ENCODE peak calls at places on chromosomes 2 and 18, in four cellular contexts. F is osteocyte; U is right cardiac atrium; B is activated naive CD8-positive, alpha-beta T cell treated with anti-CD3 and anti-CD28 coated beads, Interleukin-2, amount 50 U/mL, for 16 hours. Q is an unnamed sample.
A peak's percentile ranks its signal among the peaks of the same experiment; 100 is the strongest.

GRCh38 chr18:12258719-12259705 is 4.9 kb downstream of the CIDEA start:
- DNase-seq in B (no peak), U (no peak), F (no peak), Q (peak; percentile 59)

GRCh38 chr2:145744541-145745386 is 1224.8 kb upstream of the ZEB2 start:
- DNase-seq in U (no peak), F (no peak), B (no peak), Q (peak; percentile 62)

GRCh38 chr18:3248670-3249359 is 1.2 kb downstream of the MYL12A start:
- DNase-seq in F (no peak), U (no peak), B (no peak), Q (peak; percentile 71)

GRCh38 chr2:1868683-1869141 is 124.4 kb upstream of the PXDN start:
- DNase-seq in U (no peak), F (peak; percentile 76), B (no peak), Q (no peak)

GRCh38 chr2:29920130-29920577 is 1.2 kb downstream of the ALK start:
- DNase-seq in U (peak; percentile 90), B (peak; percentile 6), F (peak; percentile 89), Q (peak; percentile 33)

GRCh38 chr2:12164689-12165088 is 418.3 kb downstream of the LPIN1 start:
- DNase-seq in F (no peak), B (no peak), U (no peak), Q (no peak)

GRCh38 chr2:173353556-173353955 is 1.1 kb upstream of the CDCA7 start:
- DNase-seq in B (no peak), F (no peak), U (no peak), Q (peak; percentile 61)

GRCh38 chr2:113273031-113273551 is 5.6 kb downstream of the PAX8 start:
- DNase-seq in U (no peak), F (no peak), B (no peak), Q (no peak)

GRCh38 chr2:1809726-1810125 is 65.4 kb upstream of the PXDN start:
- DNase-seq in U (no peak), B (no peak), F (no peak), Q (no peak)

GRCh38 chr2:9982248-9982647 is 30.8 kb downstream of the GRHL1 start:
- DNase-seq in F (no peak), U (no peak), B (no peak), Q (no peak)

GRCh38 chr2:32780961-32781360 is 153.1 kb downstream of the TTC27 start:
- DNase-seq in U (no peak), F (no peak), B (no peak), Q (no peak)

GRCh38 chr2:165634282-165634681 is 159.8 kb downstream of the GALNT3 start:
- DNase-seq in F (no peak), U (no peak), B (no peak), Q (no peak)

GRCh38 chr2:101356486-101356885 is 30.8 kb downstream of the CREG2 start:
- DNase-seq in B (no peak), U (no peak), F (no peak), Q (no peak)

GRCh38 chr2:102200539-102200938 is 13.7 kb downstream of the IL1RL2 start:
- DNase-seq in F (no peak), U (no peak), B (no peak), Q (no peak)

GRCh38 chr2:109463891-109464290 is 149.9 kb downstream of the SEPTIN10 start:
- DNase-seq in B (no peak), F (peak; percentile 54), U (no peak), Q (no peak)

GRCh38 chr18:21444465-21445023 is 156.0 kb downstream of the ESCO1 start:
- DNase-seq in B (no peak), F (no peak), U (no peak), Q (peak; percentile 56)

GRCh38 chr2:108823286-108823685 is 36.7 kb downstream of the CCDC138 start:
- DNase-seq in F (no peak), B (no peak), U (no peak), Q (no peak)

GRCh38 chr18:27604583-27604982 is 419.5 kb upstream of the CHST9 start:
- DNase-seq in B (no peak), U (no peak), F (no peak), Q (no peak)

GRCh38 chr2:191578031-191578430 is 99.9 kb upstream of the NABP1 start:
- DNase-seq in F (no peak), U (no peak), B (no peak), Q (no peak)

GRCh38 chr2:226631671-226632070 is 167.9 kb downstream of the IRS1 start:
- DNase-seq in U (no peak), B (no peak), F (no peak), Q (no peak)

GRCh38 chr2:37468139-37468538 is 123.7 kb downstream of the QPCT start:
- DNase-seq in U (no peak), F (no peak), B (no peak), Q (no peak)

GRCh38 chr18:5622905-5623304 is 79.1 kb upstream of the EPB41L3 start:
- DNase-seq in U (no peak), F (no peak), B (no peak), Q (no peak)

GRCh38 chr18:35580748-35581534 is 599 bp upstream of the GALNT1 start:
- DNase-seq in U (peak; percentile 88), F (peak; percentile 87), B (no peak), Q (peak; percentile 77)

GRCh38 chr18:49693276-49694005 is 119.9 kb downstream of the ACAA2 start:
- DNase-seq in B (no peak), U (no peak), F (no peak), Q (peak; percentile 36)

GRCh38 chr2:67446504-67446911 is 49.4 kb downstream of the ETAA1 start:
- DNase-seq in F (no peak), U (no peak), B (no peak), Q (no peak)

Q was measured in NB4.